ENCODE peak calls at places on chromosomes 5 and 9, in seven cellular contexts. K, E, B, A, N, V and R are unnamed samples.

GRCh38 chr9:83355024-83355444 is 183.2 kb downstream of the FRMD3 start:
- DNase-seq in V (no peak), K (peak), B (no peak), A (peak), N (no peak), E (peak), R (no peak)

GRCh38 chr9:70101265-70101664 is 57.6 kb downstream of the MAMDC2 start:
- DNase-seq in V (no peak), B (no peak), N (no peak), K (no peak), E (peak), A (no peak), R (no peak)

GRCh38 chr5:172497591-172498255 is 43.4 kb upstream of the SH3PXD2B start:
- DNase-seq in N (no peak), E (no peak), B (no peak), K (no peak), A (no peak), V (peak), R (no peak)

GRCh38 chr5:178113141-178113787 is at the start of gene N4BP3:
- DNase-seq in A (no peak), E (peak), V (peak), K (peak), N (peak), B (peak), R (peak)

GRCh38 chr5:35458824-35459207 is 158.8 kb upstream of the SPEF2 start:
- DNase-seq in N (no peak), V (no peak), K (peak), B (no peak), A (no peak), E (no peak), R (no peak)

GRCh38 chr9:36268007-36268427 is 9.8 kb upstream of the GNE start:
- DNase-seq in A (peak), E (peak), K (no peak), V (no peak), N (no peak), B (no peak), R (no peak)

GRCh38 chr5:2848634-2849033 is 97.2 kb upstream of the IRX2 start:
- DNase-seq in N (no peak), E (no peak), A (no peak), V (no peak), B (no peak), K (no peak), R (no peak)

GRCh38 chr9:109320734-109321448 is at the start of gene EPB41L4B:
- DNase-seq in V (peak), A (peak), E (peak), K (peak), N (peak), B (peak), R (peak)

GRCh38 chr9:95284667-95285066 is 32.8 kb downstream of the FANCC start:
- DNase-seq in A (no peak), B (no peak), V (no peak), K (no peak), N (no peak), E (no peak), R (no peak)

DNA sequence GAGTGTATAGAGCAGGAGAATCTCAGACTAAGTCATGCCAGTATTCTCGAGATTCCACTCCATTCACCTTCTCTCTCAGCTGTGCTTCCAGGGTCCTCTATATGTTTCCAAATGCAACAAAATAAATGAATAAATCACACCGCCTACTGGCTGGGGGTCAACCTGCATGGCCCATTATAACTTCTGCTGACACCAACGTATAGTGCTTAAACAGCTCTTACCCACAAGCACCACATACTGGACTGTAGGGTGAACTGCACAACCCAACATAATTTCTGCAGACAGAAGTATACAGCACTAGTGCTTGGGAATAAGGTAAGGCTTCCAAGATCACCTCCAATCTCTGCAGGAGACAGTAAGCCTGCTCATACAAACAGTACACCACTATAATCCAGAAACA is 33.1 kb upstream of the HTR4 start:
- DNase-seq in K (peak), V (no peak), B (peak), E (peak), N (peak), A (no peak), R (no peak)
- TF ChIP-seq CTCF in K (peak), V (no peak), B (peak), E (peak), N (peak), A (peak), R (no peak)

DNA sequence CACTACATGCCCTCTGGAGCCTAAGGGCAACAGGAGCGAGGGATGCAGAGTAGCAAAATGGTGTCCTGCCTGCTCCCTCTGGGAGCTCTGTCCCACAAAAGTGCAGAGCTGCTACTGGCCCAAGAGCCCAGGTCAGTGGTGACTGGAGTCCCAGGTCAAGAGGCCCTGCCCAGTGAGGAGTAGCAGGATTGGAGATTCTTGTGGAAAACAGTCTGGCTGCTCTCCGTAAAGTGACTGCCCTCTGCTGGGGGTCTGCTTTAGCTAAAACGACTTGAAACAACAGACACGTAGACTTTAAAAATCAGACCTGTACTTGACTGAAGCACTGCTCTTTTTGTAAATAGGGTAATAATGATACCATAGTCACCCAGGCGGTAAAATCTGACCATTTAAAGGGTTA is 917.0 kb downstream of the MAT2B start:
- DNase-seq in E (peak), N (peak), B (peak), A (no peak), K (peak), V (no peak), R (no peak)
- TF ChIP-seq CTCF in E (peak), N (no peak), B (peak), A (peak), K (peak), V (no peak), R (no peak)

GRCh38 chr9:38371495-38371894 is 21.0 kb upstream of the ALDH1B1 start:
- DNase-seq in N (no peak), K (peak), B (no peak), A (no peak), V (no peak), E (peak), R (no peak)
- TF ChIP-seq CTCF in N (no peak), K (no peak), B (no peak), A (peak), V (no peak), E (peak), R (no peak)

GRCh38 chr5:170854550-170854949 is 7.3 kb upstream of the RANBP17 start:
- DNase-seq in N (no peak), A (no peak), K (no peak), B (no peak), E (peak), V (no peak), R (no peak)
- TF ChIP-seq CTCF in N (no peak), A (no peak), K (no peak), B (no peak), E (no peak), V (no peak), R (no peak)

DNA sequence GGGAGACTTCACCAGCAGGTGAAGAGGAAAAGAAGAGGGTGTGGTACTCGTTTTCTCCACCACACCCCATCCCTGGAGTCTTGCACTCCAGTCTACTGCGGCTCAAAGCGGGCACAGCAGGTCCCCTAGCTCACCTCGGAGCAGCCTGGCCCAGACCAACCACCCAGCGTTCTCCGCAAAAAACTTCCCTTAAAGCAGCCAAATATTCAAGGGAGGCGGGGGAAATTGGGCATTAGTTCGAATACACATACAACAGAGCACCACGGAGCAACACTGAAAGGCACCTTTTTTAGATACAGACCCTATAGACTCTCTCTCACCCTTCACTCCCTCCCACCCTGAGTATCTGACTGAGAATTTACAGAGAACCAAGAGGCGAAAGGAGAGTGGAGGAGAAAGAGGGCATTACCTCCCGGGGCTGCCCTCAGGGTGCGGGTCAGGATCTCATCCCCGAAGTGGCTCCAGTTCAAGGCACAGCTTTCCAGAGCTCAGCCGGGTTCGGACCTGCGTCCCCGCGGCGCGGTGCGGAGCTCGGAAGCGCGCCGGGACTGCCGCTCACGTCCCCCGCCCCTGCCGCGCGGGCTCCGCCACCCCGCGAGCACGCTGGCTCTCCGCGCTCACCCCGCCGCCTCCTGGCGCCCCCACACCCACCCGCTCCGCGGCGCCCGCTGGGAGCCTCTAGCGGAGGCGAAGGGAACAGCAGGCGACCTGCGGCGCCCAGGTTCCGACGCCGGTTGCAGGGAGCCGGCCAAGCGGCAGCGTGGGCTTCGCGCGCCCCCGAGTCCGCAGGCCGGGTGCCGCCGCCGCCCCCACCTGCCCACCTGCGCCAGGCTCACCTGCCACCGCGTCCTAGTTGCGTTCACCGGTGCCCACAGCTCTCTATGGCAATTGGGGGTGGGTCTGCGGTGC is 1638.7 kb upstream of the C9orf72 start:
- DNase-seq in A (no peak), V (peak), K (peak), N (peak), E (no peak), B (peak), R (no peak)
- TF ChIP-seq CTCF in A (peak), V (peak), K (peak), N (peak), E (peak), B (peak), R (no peak)

GRCh38 chr9:12195456-12195855 is 497.7 kb upstream of the TYRP1 start:
- DNase-seq in N (no peak), A (no peak), B (no peak), V (no peak), E (no peak), K (no peak), R (no peak)
- TF ChIP-seq CTCF in N (peak), A (no peak), B (no peak), V (peak), E (no peak), K (no peak), R (no peak)

GRCh38 chr9:75096796-75097195 is 8.5 kb downstream of the OSTF1 start:
- DNase-seq in B (no peak), E (peak), A (no peak), V (no peak), N (no peak), K (no peak), R (no peak)
- TF ChIP-seq CTCF in B (no peak), E (no peak), A (no peak), V (no peak), N (no peak), K (no peak), R (no peak)

GRCh38 chr5:147971472-147971871 is 65.1 kb upstream of the C5orf46 start:
- DNase-seq in B (no peak), K (no peak), A (no peak), V (no peak), E (no peak), N (no peak), R (no peak)
- TF ChIP-seq CTCF in B (no peak), K (no peak), A (no peak), V (no peak), E (no peak), N (no peak), R (no peak)

GRCh38 chr9:84997472-84997871 is 327.9 kb downstream of the NTRK2 start:
- DNase-seq in N (no peak), V (no peak), B (no peak), A (no peak), E (no peak), K (peak), R (no peak)
- TF ChIP-seq CTCF in N (no peak), V (no peak), B (no peak), A (no peak), E (no peak), K (no peak), R (no peak)

GRCh38 chr9:73081979-73082657 is 69.5 kb upstream of the ANXA1 start:
- DNase-seq in A (peak), N (peak), B (no peak), V (no peak), E (peak), K (peak), R (no peak)
- TF ChIP-seq CTCF in A (peak), N (peak), B (peak), V (peak), E (peak), K (peak), R (no peak)